ENCODE peak calls at places on chromosomes 1 and 21, in ten cellular contexts. X is CD4-positive, alpha-beta T cell; F is psoas muscle; L is Panc1; Z is naive thymus-derived CD4-positive, alpha-beta T cell; K is Peyer's patch; A is H9; U is CD4-positive, CD25-positive, alpha-beta regulatory T cell; D is CD8-positive, alpha-beta memory T cell; G is brain microvascular endothelial cell. J is an unnamed sample.

GRCh38 chr1:71365451-71365850 is 284.6 kb upstream of the ZRANB2 start:
- DNase-seq in X (no peak), F (no peak), L (no peak), Z (no peak), K (no peak), A (no peak), U (no peak), D (no peak), G (no peak), J (no peak)

GRCh38 chr1:111833334-111833733 is 77.6 kb downstream of the DDX20 start:
- DNase-seq in X (no peak), F (no peak), L (no peak), Z (no peak), K (no peak), A (no peak), U (no peak), D (no peak), G (peak; percentile 7), J (no peak)

GRCh38 chr1:38194486-38194885 is 147.9 kb upstream of the POU3F1 start:
- DNase-seq in X (no peak), F (no peak), L (no peak), Z (no peak), K (no peak), A (no peak), U (no peak), D (no peak), G (no peak), J (peak; percentile 72)

GRCh38 chr1:100130552-100131077 is 2.1 kb downstream of the SASS6 start:
- DNase-seq in X (no peak), F (no peak), L (peak; percentile 20), Z (no peak), K (no peak), A (no peak), U (no peak), D (no peak), G (no peak), J (no peak)

GRCh38 chr1:93679546-93679945 is 2.1 kb downstream of the BCAR3 start:
- DNase-seq in X (no peak), F (no peak), L (no peak), Z (no peak), K (no peak), A (no peak), U (no peak), D (no peak), G (no peak), J (no peak)

GRCh38 chr1:182383934-182384333 is 7.7 kb downstream of the GLUL start:
- DNase-seq in X (no peak), F (no peak), L (no peak), Z (no peak), K (no peak), A (no peak), U (no peak), D (no peak), G (no peak), J (no peak)

GRCh38 chr1:23558140-23558871 is 995 bp downstream of the ID3 start:
- DNase-seq in X (no peak), F (peak; percentile 75), L (no peak), Z (no peak), K (peak; percentile 88), A (peak; percentile 52), U (peak; percentile 20), D (peak; percentile 22), G (no peak), J (peak; percentile 78)

GRCh38 chr1:24383381-24383940 is 30.1 kb downstream of the STPG1 start:
- DNase-seq in X (no peak), F (no peak), L (no peak), Z (no peak), K (no peak), A (no peak), U (no peak), D (no peak), G (no peak), J (no peak)

GRCh38 chr1:6294080-6294867 is 33.4 kb upstream of the GPR153 start:
- DNase-seq in X (no peak), F (no peak), L (no peak), Z (no peak), K (no peak), A (no peak), U (no peak), D (no peak), G (no peak), J (no peak)

GRCh38 chr1:167748901-167749300 is 27.1 kb downstream of the MPZL1 start:
- DNase-seq in X (no peak), F (no peak), L (no peak), Z (no peak), K (no peak), A (no peak), U (no peak), D (no peak), G (no peak), J (no peak)

GRCh38 chr1:4171480-4172450 is 271.7 kb upstream of the C1orf174 start:
- DNase-seq in X (no peak), F (no peak), L (no peak), Z (no peak), K (peak; percentile 27), A (peak; percentile 33), U (no peak), D (no peak), G (no peak), J (no peak)

GRCh38 chr1:58555393-58555792 is 8.9 kb upstream of the OMA1 start:
- DNase-seq in X (no peak), F (no peak), L (no peak), Z (no peak), K (no peak), A (no peak), U (no peak), D (no peak), G (no peak), J (no peak)

GRCh38 chr1:15761729-15762128 is 3.1 kb downstream of the FBLIM1 start:
- DNase-seq in X (no peak), F (no peak), L (no peak), Z (no peak), K (no peak), A (no peak), U (no peak), D (no peak), G (no peak), J (no peak)

GRCh38 chr1:16920951-16921350 is 780 bp upstream of the CROCC start:
- DNase-seq in X (no peak), F (peak; percentile 36), L (no peak), Z (no peak), K (peak; percentile 45), A (no peak), U (no peak), D (no peak), G (no peak), J (no peak)

GRCh38 chr1:16922885-16923431 is 1.2 kb downstream of the CROCC start:
- DNase-seq in X (no peak), F (peak; percentile 40), L (no peak), Z (no peak), K (peak; percentile 46), A (peak; percentile 25), U (no peak), D (no peak), G (no peak), J (no peak)

GRCh38 chr1:16922466-16922865 is 735 bp downstream of the CROCC start:
- DNase-seq in X (no peak), F (peak; percentile 25), L (no peak), Z (no peak), K (no peak), A (peak; percentile 24), U (no peak), D (no peak), G (no peak), J (no peak)

GRCh38 chr1:16924216-16924918 is 2.6 kb downstream of the CROCC start:
- DNase-seq in X (no peak), F (peak; percentile 45), L (no peak), Z (no peak), K (peak; percentile 47), A (peak; percentile 23), U (no peak), D (no peak), G (no peak), J (peak; percentile 60)

GRCh38 chr1:16921391-16922185 is at the start of gene CROCC:
- DNase-seq in X (peak; percentile 33), F (peak; percentile 68), L (no peak), Z (peak; percentile 34), K (peak; percentile 81), A (peak; percentile 95), U (no peak), D (peak; percentile 46), G (peak; percentile 37), J (no peak)
- H3K27ac ChIP-seq in X (no peak within 1 kb of the TSS), F (no peak within 1 kb of the TSS), L (no peak within 1 kb of the TSS), Z (peak within 1 kb of the TSS; percentile 15), K (no peak within 1 kb of the TSS), A (peak within 1 kb of the TSS; percentile 28), U (no peak within 1 kb of the TSS), D (no peak within 1 kb of the TSS), G (no peak within 1 kb of the TSS), J (no peak within 1 kb of the TSS)

DNA sequence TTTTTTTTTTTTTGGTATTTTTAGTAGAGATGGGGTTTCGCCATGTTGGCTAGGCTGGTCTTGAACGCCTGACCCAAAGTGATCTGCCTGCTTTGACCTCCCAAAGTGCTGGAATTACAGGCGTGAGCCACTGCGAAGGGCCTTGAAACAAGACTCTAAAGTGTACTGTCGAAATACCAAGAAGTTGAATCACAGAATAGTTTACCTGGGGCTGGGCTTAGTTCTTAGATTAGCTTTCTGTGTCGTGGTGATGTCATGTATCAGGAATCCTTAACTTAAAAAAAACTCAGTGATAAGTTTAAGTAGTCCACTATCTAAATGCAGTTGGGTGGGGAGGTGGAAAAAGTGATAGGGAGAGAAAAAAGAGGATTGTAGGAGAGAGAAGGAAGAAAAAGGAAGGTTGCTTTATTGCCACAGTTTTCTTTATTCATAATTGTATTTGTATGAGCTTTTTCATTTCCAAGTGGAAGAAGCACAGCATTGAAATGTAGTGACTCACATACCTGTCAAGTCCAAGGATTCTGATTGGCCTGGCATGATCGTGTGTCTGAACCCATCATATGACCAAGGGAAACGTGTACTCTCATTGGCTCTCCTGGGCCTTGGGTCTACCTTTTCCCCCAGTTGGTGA is 13.4 kb downstream of the ITSN1 start:
- DNase-seq in X (no peak), F (no peak), L (peak; percentile 91), Z (no peak), K (no peak), A (peak; percentile 49), U (no peak), D (no peak), G (peak; percentile 85), J (no peak)
- H3K27ac ChIP-seq in X (no peak overlapping the region), F (peak overlapping the region; percentile 59), L (peak overlapping the region; percentile 21), Z (no peak overlapping the region), K (no peak overlapping the region), A (no peak overlapping the region), U (no peak overlapping the region), D (no peak overlapping the region), G (peak overlapping the region; percentile 33), J (peak overlapping the region; percentile 44)

GRCh38 chr1:32993215-32993566 is 28.6 kb upstream of the RNF19B start:
- DNase-seq in X (no peak), F (no peak), L (no peak), Z (no peak), K (no peak), A (no peak), U (no peak), D (no peak), G (no peak), J (no peak)
- H3K27ac ChIP-seq in X (no peak overlapping the region), F (no peak overlapping the region), L (no peak overlapping the region), Z (no peak overlapping the region), K (peak overlapping the region; percentile 79), A (no peak overlapping the region), U (no peak overlapping the region), D (no peak overlapping the region), G (peak overlapping the region; percentile 96), J (peak overlapping the region; percentile 83)

DNA sequence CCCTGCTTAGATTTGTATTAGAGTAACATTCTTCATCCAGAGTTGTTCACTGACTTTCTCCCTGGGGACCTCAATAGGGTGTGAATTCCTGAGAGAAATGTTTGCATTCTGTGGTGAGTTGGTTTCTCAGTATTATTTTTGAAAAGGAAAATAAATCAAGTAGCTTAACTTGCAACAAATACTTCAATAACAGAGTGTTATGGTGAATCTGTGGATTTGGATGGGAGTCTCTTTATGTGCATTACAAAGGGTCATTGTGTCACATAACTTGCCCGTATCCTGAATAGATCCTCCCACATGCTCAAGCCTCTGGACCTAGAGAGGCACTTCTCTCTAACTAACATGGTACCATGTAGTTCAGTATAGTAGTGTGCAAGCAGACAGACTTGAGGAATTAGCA is 68.4 kb upstream of the IPO9 start:
- DNase-seq in X (no peak), F (no peak), L (no peak), Z (no peak), K (no peak), A (no peak), U (no peak), D (no peak), G (peak; percentile 51), J (no peak)
- H3K27ac ChIP-seq in X (no peak overlapping the region), F (no peak overlapping the region), L (peak overlapping the region; percentile 26), Z (no peak overlapping the region), K (no peak overlapping the region), A (no peak overlapping the region), U (no peak overlapping the region), D (no peak overlapping the region), G (peak overlapping the region; percentile 77), J (no peak overlapping the region)

J was measured in upper lobe of left lung.